ENCODE peak calls at places on chromosomes 2 and 18, in five cellular contexts. T is tibial artery, P is Peyer's patch, S is pancreas, V is prostate gland. W is an unnamed sample. For H3K4me1, the result is how much of the 10 kb centered on the place peaks cover.

GRCh38 chr2:17892726-17893534 is 14.5 kb downstream of the KCNS3 start:
- DNase-seq in P (no peak), T (no peak), V (no peak), S (no peak), W (no peak)

GRCh38 chr2:231395188-231396057 is at the start of gene B3GNT7:
- DNase-seq in P (peak), T (no peak), V (no peak), S (peak), W (peak)

GRCh38 chr2:67221266-67221665 is 175.9 kb upstream of the ETAA1 start:
- DNase-seq in S (no peak), P (no peak), V (no peak), T (no peak), W (no peak)

GRCh38 chr2:26563686-26564085 is 77.5 kb downstream of the CIB4 start:
- DNase-seq in S (no peak), T (no peak), P (no peak), V (no peak), W (no peak)

GRCh38 chr18:14974576-14974975 is 226.6 kb downstream of the ANKRD30B start:
- DNase-seq in V (no peak), T (no peak), S (no peak), P (no peak), W (peak)

GRCh38 chr18:36420826-36421225 is 123.3 kb downstream of the FHOD3 start:
- DNase-seq in S (no peak), V (no peak), T (no peak), P (no peak), W (no peak)

GRCh38 chr18:3966246-3966984 is 488.7 kb downstream of the DLGAP1 start:
- DNase-seq in V (no peak), S (no peak), P (no peak), T (no peak), W (no peak)

GRCh38 chr2:160703648-160704585 is 210.3 kb upstream of the RBMS1 start:
- DNase-seq in S (no peak), V (no peak), P (peak), T (peak), W (no peak)

GRCh38 chr2:130377491-130377890 is 21.6 kb downstream of the PTPN18 start:
- DNase-seq in T (no peak), P (no peak), S (no peak), V (no peak), W (no peak)

GRCh38 chr2:217263796-217264195 is 403.9 kb upstream of the TNP1 start:
- DNase-seq in P (no peak), V (peak), S (no peak), T (no peak), W (no peak)

GRCh38 chr2:149167941-149168340 is 129.4 kb downstream of the LYPD6B start:
- DNase-seq in T (no peak), V (no peak), P (no peak), S (no peak), W (no peak)

GRCh38 chr2:206083602-206084467 is 2.1 kb downstream of the INO80D start:
- DNase-seq in S (no peak), T (no peak), V (peak), P (peak), W (no peak)

GRCh38 chr18:60865801-60866200 is 467.4 kb upstream of the CDH20 start:
- DNase-seq in V (no peak), T (no peak), P (no peak), S (no peak), W (no peak)

GRCh38 chr2:68469935-68470334 is 2.5 kb downstream of the APLF start:
- DNase-seq in T (no peak), S (no peak), P (no peak), V (no peak), W (no peak)

GRCh38 chr18:32439802-32440201 is 30.9 kb downstream of the GAREM1 start:
- DNase-seq in S (no peak), P (no peak), T (no peak), V (no peak), W (no peak)

GRCh38 chr2:20617892-20618467 is 32.9 kb downstream of the HS1BP3 start:
- DNase-seq in P (peak), T (peak), V (peak), S (peak), W (peak)

GRCh38 chr2:241636983-241637232 is at the start of gene THAP4:
- DNase-seq in V (peak), P (peak), T (peak), S (peak), W (peak)

GRCh38 chr2:705971-706511 is 28.8 kb upstream of the TMEM18 start:
- DNase-seq in P (no peak), V (no peak), T (no peak), S (no peak), W (no peak)

GRCh38 chr2:38444247-38444646 is 67.2 kb upstream of the ATL2 start:
- DNase-seq in S (no peak), T (no peak), V (no peak), P (no peak), W (no peak)

GRCh38 chr18:2480536-2480935 is 90.8 kb downstream of the METTL4 start:
- DNase-seq in S (no peak), P (no peak), T (no peak), V (no peak), W (no peak)

GRCh38 chr2:232435805-232436204 is 20.1 kb upstream of the ALPI start:
- DNase-seq in V (no peak), T (no peak), S (no peak), P (peak), W (no peak)

GRCh38 chr2:230986520-230987136 is 9.3 kb upstream of the SPATA3 start:
- DNase-seq in T (no peak), S (no peak), P (no peak), V (no peak), W (no peak)

GRCh38 chr18:5628512-5629255 is 84.9 kb upstream of the EPB41L3 start:
- DNase-seq in P (peak), V (no peak), T (peak), S (peak), W (peak)

GRCh38 chr2:111694690-111695089 is 189.3 kb downstream of the ANAPC1 start:
- DNase-seq in S (no peak), T (peak), V (no peak), P (no peak), W (no peak)

GRCh38 chr18:48028716-48029115 is 98.3 kb upstream of the SMAD2 start:
- DNase-seq in T (no peak), V (no peak), P (peak), S (no peak), W (no peak)

GRCh38 chr2:109447251-109447661 is 166.5 kb downstream of the SEPTIN10 start:
- DNase-seq in T (no peak), V (no peak), P (peak), S (no peak), W (no peak)

GRCh38 chr2:20433249-20433648 is 13.6 kb upstream of the RHOB start:
- DNase-seq in S (no peak), P (peak), T (no peak), V (no peak), W (no peak)

GRCh38 chr2:232349946-232350635 is 28.5 kb upstream of the ALPP start:
- DNase-seq in T (no peak), P (no peak), S (no peak), V (no peak), W (no peak)

GRCh38 chr2:133171396-133172004 is 396.8 kb downstream of the NCKAP5 start:
- DNase-seq in T (no peak), S (no peak), P (no peak), V (peak), W (no peak)

GRCh38 chr2:74188018-74188601 is 9.4 kb upstream of the MOB1A start:
- DNase-seq in S (no peak), P (no peak), T (no peak), V (peak), W (no peak)

GRCh38 chr2:119856469-119856901 is 96.8 kb downstream of the PTPN4 start:
- DNase-seq in P (no peak), V (no peak), S (no peak), T (no peak), W (no peak)

GRCh38 chr2:166653185-166653813 is 159.2 kb upstream of the SCN7A start:
- DNase-seq in S (no peak), T (no peak), P (no peak), V (no peak), W (no peak)

GRCh38 chr2:62529758-62530157 is 23.8 kb upstream of the TMEM17 start:
- DNase-seq in T (no peak), V (no peak), S (no peak), P (no peak), W (no peak)

GRCh38 chr2:218516614-218517013 is 51.5 kb downstream of the USP37 start:
- DNase-seq in V (no peak), P (no peak), T (no peak), S (no peak), W (no peak)

GRCh38 chr2:20443276-20443920 is 3.5 kb upstream of the RHOB start:
- DNase-seq in T (peak), V (no peak), S (peak), P (peak), W (peak)

GRCh38 chr2:45625824-45626223 is 14.8 kb upstream of the SRBD1 start:
- DNase-seq in P (no peak), T (no peak), S (no peak), V (no peak), W (no peak)

GRCh38 chr2:14459927-14460326 is 172.6 kb upstream of the LRATD1 start:
- DNase-seq in P (no peak), T (no peak), S (no peak), V (no peak), W (no peak)

GRCh38 chr2:10811552-10811951 is 1.0 kb downstream of the PDIA6 start:
- DNase-seq in T (no peak), P (no peak), S (no peak), V (no peak), W (no peak)

GRCh38 chr2:10810175-10811161 is 2.1 kb downstream of the PDIA6 start:
- DNase-seq in T (no peak), V (no peak), P (no peak), S (no peak), W (no peak)

GRCh38 chr2:10812362-10813084 is at the start of gene PDIA6:
- DNase-seq in V (peak), T (peak), P (peak), S (peak), W (peak)

DNA sequence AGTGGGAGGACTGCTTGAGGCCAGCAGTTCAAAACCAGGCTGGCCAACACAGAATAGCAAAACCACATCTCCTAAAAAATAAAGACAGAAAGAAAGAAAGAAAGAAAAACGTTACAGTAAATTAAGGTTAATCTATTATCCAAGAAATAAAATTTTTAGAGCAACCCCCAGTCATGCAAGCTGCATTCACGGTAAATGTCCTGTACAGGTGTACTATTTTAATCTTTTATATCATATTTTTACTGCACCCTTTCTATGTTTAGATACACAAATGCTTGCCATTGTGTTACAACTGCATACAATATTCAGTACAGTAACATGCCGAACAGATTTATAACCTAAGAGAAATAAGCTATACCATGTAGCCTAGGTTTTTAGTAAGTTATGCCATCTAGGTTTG is 6.0 kb downstream of the PDIA6 start:
- DNase-seq in P (no peak), S (no peak), V (no peak), T (no peak), W (no peak)
- TF ChIP-seq CTCF in P (no peak), S (no peak), V (no peak), T (no peak), W (no peak)

GRCh38 chr2:178775975-178776374 is 31.2 kb downstream of the TTN start:
- DNase-seq in S (no peak), P (no peak), T (no peak), V (no peak), W (no peak)

GRCh38 chr2:178782236-178782635 is 25.0 kb downstream of the TTN start:
- DNase-seq in T (no peak), P (no peak), S (no peak), V (no peak), W (no peak)

GRCh38 chr2:178776725-178777124 is 30.5 kb downstream of the TTN start:
- DNase-seq in T (no peak), S (no peak), V (no peak), P (no peak), W (no peak)

DNA sequence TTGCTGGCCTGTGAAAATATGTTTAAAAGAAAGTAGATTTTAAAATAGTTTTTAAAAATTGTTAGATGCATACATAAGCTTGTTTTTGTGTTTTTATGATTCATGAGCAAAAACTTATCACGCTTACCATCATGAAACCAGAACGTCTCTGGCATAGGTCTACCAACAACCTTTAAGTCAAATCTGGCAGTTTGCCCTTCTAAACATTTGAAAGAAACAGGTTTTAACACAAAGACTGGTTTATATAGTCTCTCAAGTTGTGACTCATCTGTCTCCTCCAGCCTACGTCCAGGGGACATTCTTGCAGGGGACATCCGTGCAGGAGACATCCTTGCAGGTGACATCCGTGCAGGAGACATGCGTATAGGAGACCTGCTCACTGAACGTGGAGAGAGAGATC is 29.6 kb downstream of the TTN start:
- DNase-seq in T (no peak), P (no peak), V (no peak), S (no peak), W (no peak)
- H3K4me1 ChIP-seq in T (under half), P (under half), V (under half), S (under half), W (under half)

GRCh38 chr2:42598656-42599267 is 30.3 kb downstream of the MTA3 start:
- DNase-seq in S (no peak), V (no peak), T (no peak), P (no peak), W (no peak)
- TF ChIP-seq CTCF in S (no peak), V (no peak), T (no peak), P (no peak), W (no peak)

DNA sequence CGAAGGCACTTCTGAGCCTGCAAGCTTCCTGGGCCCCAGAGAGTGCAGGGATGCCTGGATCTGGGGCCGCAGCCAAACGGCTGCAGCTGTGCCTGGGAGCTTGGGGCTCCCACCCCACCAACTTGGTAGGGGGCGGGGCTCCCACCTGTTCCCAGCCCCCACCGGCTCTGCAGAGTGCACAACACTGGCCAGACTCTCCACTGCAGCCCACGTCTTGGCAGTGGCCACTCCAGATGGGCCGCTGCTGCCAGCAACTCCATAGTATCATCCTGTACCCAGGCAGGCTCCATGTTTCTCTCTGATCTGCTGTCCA is 9.9 kb downstream of the DYSF start:
- DNase-seq in V (no peak), P (no peak), T (no peak), S (no peak), W (no peak)
- H3K4me1 ChIP-seq in V (under half), P (under half), T (under half), S (under half), W (under half)

DNA sequence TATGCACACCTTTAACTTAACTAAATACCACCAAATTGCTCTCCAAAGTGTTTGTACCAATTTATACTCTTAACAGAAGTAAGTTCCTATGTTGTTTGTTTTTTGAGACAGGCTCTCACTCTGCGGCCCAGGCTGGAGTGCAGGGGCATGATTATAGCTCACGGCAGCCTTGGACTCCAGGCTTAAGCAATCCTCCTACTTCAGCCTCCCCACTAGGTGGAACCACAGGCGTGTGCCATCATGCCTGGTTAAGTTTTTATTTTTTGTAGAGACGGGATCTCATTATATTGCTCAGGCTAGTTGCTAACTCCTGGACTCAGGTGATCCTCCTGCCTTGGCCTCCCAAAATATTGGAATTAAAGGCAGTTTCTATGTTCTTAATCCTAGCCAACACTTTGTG is 13.1 kb upstream of the NAB1 start:
- DNase-seq in T (no peak), S (no peak), P (no peak), V (no peak), W (no peak)
- TF ChIP-seq CTCF in T (no peak), S (no peak), P (no peak), V (no peak), W (no peak)